ENCODE peak calls at places on chromosomes 4 and X, in eight cellular contexts. B is A549, E is hepatocyte, O is lower leg skin, L is coronary artery, K is choroid plexus epithelial cell, D is PC-3, J is vagina. X is an unnamed sample.

GRCh38 chrX:55119271-55119670 is 30.5 kb downstream of the PAGE2 start:
- DNase-seq in B (no peak), E (no peak), O (no peak), L (no peak), K (no peak), D (no peak), J (no peak), X (no peak)

GRCh38 chr4:171308661-171309060 is 504.5 kb upstream of the GALNTL6 start:
- DNase-seq in B (no peak), E (no peak), O (no peak), L (no peak), K (no peak), D (no peak), J (no peak), X (no peak)

GRCh38 chr4:110344165-110344564 is 131.8 kb upstream of the ENPEP start:
- DNase-seq in B (peak; percentile 3), E (peak; percentile 43), O (no peak), L (no peak), K (peak; percentile 68), D (peak; percentile 52), J (no peak), X (peak; percentile 46)

GRCh38 chrX:131778269-131779218 is 234.7 kb downstream of the OR13H1 start:
- DNase-seq in B (peak; percentile 46), E (no peak), O (peak; percentile 90), L (peak; percentile 80), K (no peak), D (peak; percentile 25), J (no peak), X (peak; percentile 83)

GRCh38 chrX:7133036-7133412 is 14.5 kb upstream of the STS start:
- DNase-seq in B (no peak), E (no peak), O (no peak), L (no peak), K (peak; percentile 16), D (no peak), J (no peak), X (peak; percentile 21)

GRCh38 chrX:84118769-84119168 is 69.2 kb downstream of the RPS6KA6 start:
- DNase-seq in B (no peak), E (no peak), O (no peak), L (no peak), K (no peak), D (peak; percentile 78), J (no peak), X (no peak)

GRCh38 chrX:154458116-154458953 is at the start of gene PLXNA3:
- DNase-seq in B (no peak), E (peak; percentile 74), O (no peak), L (no peak), K (peak; percentile 37), D (peak; percentile 46), J (no peak), X (no peak)

GRCh38 chr4:2250764-2251072 is 8.8 kb upstream of the HAUS3 start:
- DNase-seq in B (no peak), E (peak; percentile 2), O (peak; percentile 83), L (no peak), K (no peak), D (no peak), J (no peak), X (no peak)

GRCh38 chrX:50962156-50962555 is 51.6 kb downstream of the BMP15 start:
- DNase-seq in B (no peak), E (no peak), O (no peak), L (no peak), K (no peak), D (no peak), J (no peak), X (no peak)

GRCh38 chr4:159487284-159487747 is 384.4 kb downstream of the RAPGEF2 start:
- DNase-seq in B (peak; percentile 25), E (peak; percentile 85), O (no peak), L (no peak), K (peak; percentile 92), D (peak; percentile 58), J (no peak), X (peak; percentile 82)

GRCh38 chr4:83212041-83212851 is 72.4 kb downstream of the COQ2 start:
- DNase-seq in B (no peak), E (peak; percentile 22), O (no peak), L (no peak), K (no peak), D (no peak), J (no peak), X (no peak)

GRCh38 chrX:1546601-1547275 is 9.8 kb upstream of the P2RY8 start:
- DNase-seq in B (no peak), E (no peak), O (peak; percentile 72), L (no peak), K (no peak), D (no peak), J (peak; percentile 88), X (no peak)

GRCh38 chr4:52791936-52792335 is 40.7 kb upstream of the ERVMER34-1 start:
- DNase-seq in B (no peak), E (peak; percentile 13), O (no peak), L (no peak), K (no peak), D (no peak), J (no peak), X (no peak)

GRCh38 chrX:87728024-87728423 is 210.4 kb downstream of the KLHL4 start:
- DNase-seq in B (no peak), E (no peak), O (no peak), L (no peak), K (no peak), D (no peak), J (no peak), X (no peak)

GRCh38 chr4:60817609-60818008 is 382.5 kb upstream of the ADGRL3 start:
- DNase-seq in B (no peak), E (no peak), O (no peak), L (no peak), K (no peak), D (no peak), J (no peak), X (no peak)

GRCh38 chr4:1250527-1250812 is 1.5 kb upstream of the CTBP1 start:
- DNase-seq in B (no peak), E (no peak), O (peak; percentile 83), L (peak; percentile 72), K (no peak), D (no peak), J (no peak), X (no peak)

GRCh38 chr4:178275671-178276360 is 833.6 kb upstream of the AGA start:
- DNase-seq in B (no peak), E (no peak), O (no peak), L (no peak), K (no peak), D (no peak), J (no peak), X (no peak)

GRCh38 chr4:108031427-108032083 is 41.9 kb downstream of the HADH start:
- DNase-seq in B (no peak), E (no peak), O (no peak), L (no peak), K (no peak), D (peak; percentile 7), J (no peak), X (no peak)

GRCh38 chr4:2576290-2576689 is 39.8 kb downstream of the FAM193A start:
- DNase-seq in B (no peak), E (no peak), O (peak; percentile 57), L (no peak), K (no peak), D (no peak), J (no peak), X (no peak)

GRCh38 chr4:67437974-67438713 is 107.2 kb downstream of the CENPC start:
- DNase-seq in B (no peak), E (peak; percentile 10), O (no peak), L (no peak), K (peak; percentile 85), D (peak; percentile 11), J (no peak), X (peak; percentile 55)

GRCh38 chrX:30822068-30822671 is 66.9 kb downstream of the TAB3 start:
- DNase-seq in B (no peak), E (peak; percentile 7), O (no peak), L (no peak), K (peak; percentile 10), D (peak; percentile 28), J (no peak), X (no peak)

GRCh38 chr4:101801957-101802356 is 11.4 kb downstream of the BANK1 start:
- DNase-seq in B (no peak), E (no peak), O (no peak), L (no peak), K (no peak), D (no peak), J (no peak), X (no peak)

GRCh38 chr4:101806914-101807313 is 16.4 kb downstream of the BANK1 start:
- DNase-seq in B (no peak), E (no peak), O (no peak), L (no peak), K (peak; percentile 56), D (no peak), J (no peak), X (no peak)

DNA sequence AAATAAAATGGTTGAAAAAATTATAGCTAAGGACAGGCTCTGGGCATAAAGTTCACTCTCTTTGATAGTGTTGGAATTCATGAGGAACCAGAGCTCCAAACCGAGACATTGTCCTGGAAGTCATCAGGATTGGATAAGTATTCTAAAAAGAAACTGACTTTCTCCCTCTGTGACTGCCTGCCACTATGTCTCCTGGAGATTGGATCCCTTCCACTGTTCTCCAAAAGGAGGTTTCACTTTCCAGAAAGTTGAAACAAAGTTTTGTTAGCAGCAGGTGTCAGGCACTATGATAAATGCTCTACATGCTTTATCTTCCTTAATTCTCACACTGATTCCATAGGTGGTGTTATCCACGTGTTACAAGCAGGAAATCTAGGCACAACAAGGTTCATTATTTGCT is 16.8 kb downstream of the BANK1 start:
- DNase-seq in B (no peak), E (no peak), O (no peak), L (no peak), K (no peak), D (no peak), J (no peak), X (no peak)
- H3K4me3 ChIP-seq in B (no peak overlapping the region), E (no peak overlapping the region), O (no peak overlapping the region), L (no peak overlapping the region), K (no peak overlapping the region), D (no peak overlapping the region), J (no peak overlapping the region), X (no peak overlapping the region)

GRCh38 chr4:13872145-13872544 is 244.6 kb upstream of the BOD1L1 start:
- DNase-seq in B (no peak), E (peak; percentile 40), O (no peak), L (no peak), K (peak; percentile 44), D (no peak), J (no peak), X (no peak)
- TF ChIP-seq CTCF in B (no peak), E (no peak), O (no peak), L (no peak), K (no peak), D (no peak), J (no peak), X (no peak)

GRCh38 chrX:103361798-103362197 is 5.5 kb downstream of the TCEAL9 start:
- DNase-seq in B (no peak), E (no peak), O (no peak), L (no peak), K (peak; percentile 55), D (no peak), J (no peak), X (no peak)
- H3K4me3 ChIP-seq in B (no peak overlapping the region), E (no peak overlapping the region), O (no peak overlapping the region), L (no peak overlapping the region), K (no peak overlapping the region), D (no peak overlapping the region), J (no peak overlapping the region), X (no peak overlapping the region)

DNA sequence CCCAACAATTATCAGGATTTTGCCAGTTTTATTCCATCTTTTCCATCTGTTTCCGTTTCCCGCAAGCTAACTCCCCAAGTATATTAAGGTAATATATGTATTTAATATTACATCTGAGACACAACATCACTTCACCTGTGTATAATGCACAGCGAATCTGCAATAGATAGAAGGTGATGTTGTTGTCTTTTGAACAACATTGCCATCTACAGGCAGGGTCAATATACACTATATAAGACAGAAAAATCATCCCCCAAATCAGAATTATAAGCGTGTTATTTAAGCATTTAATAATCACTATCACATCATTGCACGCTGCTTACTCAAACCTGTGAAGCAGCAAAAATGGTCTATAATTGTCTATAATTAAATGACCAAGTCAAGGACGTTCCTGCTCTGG is 1115.5 kb downstream of the NLGN4X start:
- DNase-seq in B (peak; percentile 11), E (peak; percentile 42), O (no peak), L (no peak), K (peak; percentile 0), D (peak; percentile 65), J (no peak), X (peak; percentile 3)
- TF ChIP-seq CTCF in B (peak; percentile 42), E (peak; percentile 57), O (no peak), L (no peak), K (no peak), D (peak; percentile 69), J (no peak), X (peak; percentile 22)

X was measured in astrocyte of the spinal cord.